ENCODE peak calls at places on chromosomes 7 and 10, in six cellular contexts. One of them, this sample, is unnamed.

GRCh38 chr10:127802532-127803055 is 65.6 kb downstream of the FOXI2 start:
- DNase-seq in IMR-90: no peak
- DNase-seq in kidney: no peak
- DNase-seq in GM23338: peak; percentile 6
- DNase-seq in A549: no peak
- DNase-seq in left ventricle myocardium inferior: no peak
- DNase-seq in this sample: no peak

GRCh38 chr7:25897261-25897782 is 254.7 kb upstream of the NFE2L3 start:
- DNase-seq in IMR-90: no peak
- DNase-seq in kidney: no peak
- DNase-seq in GM23338: peak; percentile 14
- DNase-seq in A549: no peak
- DNase-seq in left ventricle myocardium inferior: no peak
- DNase-seq in this sample: no peak

GRCh38 chr10:24973163-24973562 is 20.8 kb upstream of the PRTFDC1 start:
- DNase-seq in IMR-90: no peak
- DNase-seq in kidney: no peak
- DNase-seq in GM23338: no peak
- DNase-seq in A549: no peak
- DNase-seq in left ventricle myocardium inferior: no peak
- DNase-seq in this sample: no peak

GRCh38 chr7:28055161-28055544 is 125.4 kb downstream of the JAZF1 start:
- DNase-seq in IMR-90: peak; percentile 37
- DNase-seq in kidney: no peak
- DNase-seq in GM23338: no peak
- DNase-seq in A549: no peak
- DNase-seq in left ventricle myocardium inferior: no peak
- DNase-seq in this sample: no peak

GRCh38 chr7:140082770-140083169 is 20.0 kb upstream of the PARP12 start:
- DNase-seq in IMR-90: no peak
- DNase-seq in kidney: no peak
- DNase-seq in GM23338: no peak
- DNase-seq in A549: no peak
- DNase-seq in left ventricle myocardium inferior: no peak
- DNase-seq in this sample: no peak

GRCh38 chr10:6017781-6018354 is 40.5 kb upstream of the IL15RA start:
- DNase-seq in IMR-90: no peak
- DNase-seq in kidney: no peak
- DNase-seq in GM23338: no peak
- DNase-seq in A549: no peak
- DNase-seq in left ventricle myocardium inferior: no peak
- DNase-seq in this sample: no peak

GRCh38 chr7:74387606-74388005 is 66.1 kb upstream of the GTF2IRD1 start:
- DNase-seq in IMR-90: no peak
- DNase-seq in kidney: no peak
- DNase-seq in GM23338: no peak
- DNase-seq in A549: no peak
- DNase-seq in left ventricle myocardium inferior: no peak
- DNase-seq in this sample: no peak

GRCh38 chr7:98357751-98358161 is 43.1 kb downstream of the BAIAP2L1 start:
- DNase-seq in IMR-90: peak; percentile 24
- DNase-seq in kidney: no peak
- DNase-seq in GM23338: no peak
- DNase-seq in A549: peak; percentile 67
- DNase-seq in left ventricle myocardium inferior: no peak
- DNase-seq in this sample: no peak

GRCh38 chr10:92729886-92730285 is 40.1 kb downstream of the HHEX start:
- DNase-seq in IMR-90: no peak
- DNase-seq in kidney: no peak
- DNase-seq in GM23338: peak; percentile 9
- DNase-seq in A549: no peak
- DNase-seq in left ventricle myocardium inferior: no peak
- DNase-seq in this sample: no peak

GRCh38 chr7:112370436-112370835 is 79.8 kb upstream of the IFRD1 start:
- DNase-seq in IMR-90: no peak
- DNase-seq in kidney: no peak
- DNase-seq in GM23338: no peak
- DNase-seq in A549: no peak
- DNase-seq in left ventricle myocardium inferior: no peak
- DNase-seq in this sample: no peak

GRCh38 chr7:83301416-83301815 is 138.7 kb upstream of the PCLO start:
- DNase-seq in IMR-90: no peak
- DNase-seq in kidney: no peak
- DNase-seq in GM23338: no peak
- DNase-seq in A549: no peak
- DNase-seq in left ventricle myocardium inferior: no peak
- DNase-seq in this sample: no peak

GRCh38 chr10:4647138-4647785 is 178.7 kb upstream of the AKR1E2 start:
- DNase-seq in IMR-90: peak; percentile 41
- DNase-seq in kidney: no peak
- DNase-seq in GM23338: no peak
- DNase-seq in A549: no peak
- DNase-seq in left ventricle myocardium inferior: no peak
- DNase-seq in this sample: no peak

GRCh38 chr7:2873146-2873545 is 29.0 kb upstream of the GNA12 start:
- DNase-seq in IMR-90: no peak
- DNase-seq in kidney: no peak
- DNase-seq in GM23338: no peak
- DNase-seq in A549: no peak
- DNase-seq in left ventricle myocardium inferior: peak; percentile 36
- DNase-seq in this sample: no peak

GRCh38 chr10:6669269-6669859 is 89.3 kb upstream of the PRKCQ start:
- DNase-seq in IMR-90: peak; percentile 73
- DNase-seq in kidney: no peak
- DNase-seq in GM23338: peak; percentile 77
- DNase-seq in A549: peak; percentile 38
- DNase-seq in left ventricle myocardium inferior: no peak
- DNase-seq in this sample: no peak

GRCh38 chr7:125427676-125428075 is 498.1 kb upstream of the POT1 start:
- DNase-seq in IMR-90: no peak
- DNase-seq in kidney: no peak
- DNase-seq in GM23338: peak; percentile 10
- DNase-seq in A549: no peak
- DNase-seq in left ventricle myocardium inferior: no peak
- DNase-seq in this sample: no peak
- H3K4me1 ChIP-seq in IMR-90: no peaks in the 10 kb centered on the region
- H3K4me1 ChIP-seq in kidney: no peaks in the 10 kb centered on the region
- H3K4me1 ChIP-seq in GM23338: no peaks in the 10 kb centered on the region
- H3K4me1 ChIP-seq in A549: no peaks in the 10 kb centered on the region
- H3K4me1 ChIP-seq in left ventricle myocardium inferior: no peaks in the 10 kb centered on the region
- H3K4me1 ChIP-seq in this sample: no peaks in the 10 kb centered on the region

GRCh38 chr7:8425223-8425622 is 8.2 kb upstream of the NXPH1 start:
- DNase-seq in IMR-90: no peak
- DNase-seq in kidney: no peak
- DNase-seq in GM23338: no peak
- DNase-seq in A549: no peak
- DNase-seq in left ventricle myocardium inferior: no peak
- DNase-seq in this sample: no peak
- H3K4me3 ChIP-seq in IMR-90: no peak overlapping the region
- H3K4me3 ChIP-seq in kidney: no peak overlapping the region
- H3K4me3 ChIP-seq in GM23338: no peak overlapping the region
- H3K4me3 ChIP-seq in A549: no peak overlapping the region
- H3K4me3 ChIP-seq in left ventricle myocardium inferior: no peak overlapping the region
- H3K4me3 ChIP-seq in this sample: no peak overlapping the region

GRCh38 chr7:72494807-72495206 is 82.7 kb upstream of the CALN1 start:
- DNase-seq in IMR-90: no peak
- DNase-seq in kidney: no peak
- DNase-seq in GM23338: no peak
- DNase-seq in A549: no peak
- DNase-seq in left ventricle myocardium inferior: no peak
- DNase-seq in this sample: no peak

GRCh38 chr7:72493850-72494661 is 81.9 kb upstream of the CALN1 start:
- DNase-seq in IMR-90: peak; percentile 31
- DNase-seq in kidney: no peak
- DNase-seq in GM23338: peak; percentile 87
- DNase-seq in A549: peak; percentile 40
- DNase-seq in left ventricle myocardium inferior: peak; percentile 49
- DNase-seq in this sample: peak; percentile 56

GRCh38 chr7:72492446-72492845 is 80.3 kb upstream of the CALN1 start:
- DNase-seq in IMR-90: no peak
- DNase-seq in kidney: no peak
- DNase-seq in GM23338: no peak
- DNase-seq in A549: no peak
- DNase-seq in left ventricle myocardium inferior: peak; percentile 81
- DNase-seq in this sample: no peak

DNA sequence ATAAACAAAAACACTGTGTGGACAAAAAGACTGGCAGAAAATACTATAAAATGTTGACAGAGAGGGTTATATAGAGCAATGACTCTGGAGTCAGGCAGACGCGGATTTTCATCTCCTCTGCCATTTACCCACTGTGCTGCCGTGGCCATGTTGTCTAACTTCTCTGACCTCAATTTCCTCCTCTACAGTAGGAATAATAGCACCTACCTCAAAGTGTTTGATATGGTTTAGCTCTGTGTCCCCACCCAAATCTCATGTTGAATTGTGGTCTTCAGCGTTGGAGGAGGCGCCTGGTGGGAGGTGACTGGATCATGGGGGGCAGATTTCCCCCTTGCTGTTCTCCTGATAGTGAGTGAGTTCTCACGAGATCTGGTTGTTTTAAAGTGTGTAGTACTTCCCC is 78.2 kb upstream of the CALN1 start:
- DNase-seq in IMR-90: no peak
- DNase-seq in kidney: no peak
- DNase-seq in GM23338: no peak
- DNase-seq in A549: no peak
- DNase-seq in left ventricle myocardium inferior: no peak
- DNase-seq in this sample: no peak
- H3K27ac ChIP-seq in IMR-90: no peak overlapping the region
- H3K27ac ChIP-seq in kidney: no peak overlapping the region
- H3K27ac ChIP-seq in GM23338: no peak overlapping the region
- H3K27ac ChIP-seq in A549: no peak overlapping the region
- H3K27ac ChIP-seq in left ventricle myocardium inferior: no peak overlapping the region
- H3K27ac ChIP-seq in this sample: no peak overlapping the region

DNA sequence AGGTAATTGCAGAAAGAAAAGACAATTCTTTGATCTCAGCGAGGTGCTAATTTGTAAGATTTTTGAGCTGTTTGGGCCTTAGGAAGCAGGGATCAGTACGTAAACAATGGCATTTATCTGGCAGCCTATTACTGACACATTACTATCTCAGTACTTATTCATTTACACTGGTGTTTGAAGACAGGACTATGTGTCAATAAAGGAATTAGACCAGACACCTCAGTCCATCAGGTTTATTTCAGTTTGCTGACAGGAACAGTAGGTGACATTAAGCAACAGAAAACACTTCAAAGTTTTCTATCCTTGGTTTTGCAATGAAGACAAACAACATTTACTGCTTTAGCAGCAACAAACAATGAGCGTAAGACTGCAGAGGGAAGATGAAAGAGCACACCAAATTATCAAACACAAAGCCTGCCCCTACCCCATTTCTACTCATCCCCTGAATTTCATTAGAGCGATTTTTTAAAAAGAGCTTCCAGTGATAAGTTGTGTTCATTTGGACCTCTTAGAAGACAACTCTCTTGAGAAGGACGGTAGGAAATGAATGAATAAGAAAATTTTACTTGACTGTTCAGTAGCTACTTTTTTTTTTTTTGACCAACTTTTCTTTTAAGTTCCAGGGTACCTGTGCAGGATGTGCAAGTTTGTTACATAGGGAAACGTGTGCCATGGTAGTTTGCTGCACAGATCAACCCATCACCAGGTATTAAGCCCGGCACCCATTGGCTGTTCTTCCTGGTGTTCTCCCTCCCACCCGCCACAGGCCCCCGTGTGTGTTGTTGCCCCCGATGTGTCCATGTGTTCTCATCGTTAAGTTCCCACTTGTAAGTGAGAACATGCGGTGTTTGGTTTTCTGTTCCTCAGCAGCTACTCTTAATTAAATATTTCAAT is 138.8 kb downstream of the DKK1 start:
- DNase-seq in IMR-90: no peak
- DNase-seq in kidney: no peak
- DNase-seq in GM23338: peak; percentile 23
- DNase-seq in A549: no peak
- DNase-seq in left ventricle myocardium inferior: no peak
- DNase-seq in this sample: no peak
- H3K4me1 ChIP-seq in IMR-90: peaks cover 19% of the 10 kb centered on the region
- H3K4me1 ChIP-seq in kidney: no peaks in the 10 kb centered on the region
- H3K4me1 ChIP-seq in GM23338: peaks cover 9% of the 10 kb centered on the region
- H3K4me1 ChIP-seq in A549: peaks cover 72% of the 10 kb centered on the region
- H3K4me1 ChIP-seq in left ventricle myocardium inferior: no peaks in the 10 kb centered on the region
- H3K4me1 ChIP-seq in this sample: no peaks in the 10 kb centered on the region